ENCODE peak calls at places on chromosomes 4 and X, in five cellular contexts. E is adrenal gland, N is HEK293T, A is suprapubic skin, C is NCI-H748 treated with DMSO at 0.1 percent for 48 hours. W is an unnamed sample.

GRCh38 chrX:9983463-9983862 is 16.3 kb downstream of the CLDN34 start:
- DNase-seq in C (no peak), A (no peak), E (no peak), N (no peak), W (no peak)

GRCh38 chrX:13087322-13088154 is 43.1 kb upstream of the FAM9C start:
- DNase-seq in E (no peak), A (no peak), C (no peak), N (no peak), W (no peak)

GRCh38 chr4:48780867-48781219 is 764 bp upstream of the FRYL start:
- DNase-seq in C (no peak), N (no peak), E (peak), A (no peak), W (no peak)

GRCh38 chr4:55069248-55069647 is 56.1 kb downstream of the KDR start:
- DNase-seq in N (no peak), C (no peak), A (no peak), E (no peak), W (no peak)

GRCh38 chrX:96682516-96682915 is 2.1 kb upstream of the DIAPH2 start:
- DNase-seq in A (no peak), E (no peak), N (no peak), C (no peak), W (no peak)

GRCh38 chr4:26803462-26803861 is 57.2 kb upstream of the STIM2 start:
- DNase-seq in E (no peak), C (no peak), A (no peak), N (no peak), W (no peak)

GRCh38 chr4:94540476-94540875 is 88.7 kb downstream of the PDLIM5 start:
- DNase-seq in A (no peak), E (no peak), C (peak), N (no peak), W (no peak)

GRCh38 chrX:118493653-118494297 is 1.8 kb upstream of the DOCK11 start:
- DNase-seq in A (no peak), E (no peak), N (no peak), C (no peak), W (no peak)

W was measured in upper lobe of left lung.